ENCODE peak calls at places on chromosomes 16 and 17, in ten cellular contexts. One of them, this sample, is unnamed.

GRCh38 chr17:51000835-51001638 is 119.6 kb downstream of the SPAG9 start:
- DNase-seq in HCT116: peak
- DNase-seq in HEK293T: peak
- DNase-seq in neural progenitor cell: peak
- DNase-seq in amniotic epithelial cell: peak
- DNase-seq in heart right ventricle: no peak
- DNase-seq in AG04450: peak
- DNase-seq in NCI-H1694 treated with DMSO at 0.1 percent for 48 hours: peak
- DNase-seq in thyroid gland: no peak
- DNase-seq in coronary artery: no peak
- DNase-seq in this sample: peak

GRCh38 chr16:50093607-50094570 is 28.1 kb downstream of the HEATR3 start:
- DNase-seq in HCT116: no peak
- DNase-seq in HEK293T: no peak
- DNase-seq in NCI-H1694 treated with DMSO at 0.1 percent for 48 hours: no peak
- DNase-seq in amniotic epithelial cell: no peak
- DNase-seq in neural progenitor cell: no peak
- DNase-seq in AG04450: no peak
- DNase-seq in heart right ventricle: peak
- DNase-seq in coronary artery: no peak
- DNase-seq in thyroid gland: peak
- DNase-seq in this sample: no peak

GRCh38 chr17:57868007-57868774 is 18.3 kb upstream of the MRPS23 start:
- DNase-seq in AG04450: peak
- DNase-seq in coronary artery: peak
- DNase-seq in HEK293T: peak
- DNase-seq in amniotic epithelial cell: peak
- DNase-seq in neural progenitor cell: peak
- DNase-seq in heart right ventricle: peak
- DNase-seq in NCI-H1694 treated with DMSO at 0.1 percent for 48 hours: peak
- DNase-seq in thyroid gland: no peak
- DNase-seq in HCT116: peak
- DNase-seq in this sample: peak

GRCh38 chr17:17346428-17347233 is 43.5 kb downstream of the NT5M start:
- DNase-seq in AG04450: no peak
- DNase-seq in neural progenitor cell: no peak
- DNase-seq in thyroid gland: no peak
- DNase-seq in HCT116: no peak
- DNase-seq in heart right ventricle: no peak
- DNase-seq in HEK293T: no peak
- DNase-seq in coronary artery: peak
- DNase-seq in amniotic epithelial cell: no peak
- DNase-seq in NCI-H1694 treated with DMSO at 0.1 percent for 48 hours: no peak
- DNase-seq in this sample: no peak

GRCh38 chr17:28279411-28279810 is 39.6 kb upstream of the TMEM97 start:
- DNase-seq in neural progenitor cell: no peak
- DNase-seq in AG04450: no peak
- DNase-seq in HCT116: no peak
- DNase-seq in amniotic epithelial cell: peak
- DNase-seq in thyroid gland: no peak
- DNase-seq in HEK293T: no peak
- DNase-seq in coronary artery: no peak
- DNase-seq in heart right ventricle: no peak
- DNase-seq in NCI-H1694 treated with DMSO at 0.1 percent for 48 hours: no peak
- DNase-seq in this sample: no peak

GRCh38 chr16:89890200-89890599 is 16.8 kb downstream of the TCF25 start:
- DNase-seq in coronary artery: no peak
- DNase-seq in HCT116: no peak
- DNase-seq in amniotic epithelial cell: no peak
- DNase-seq in thyroid gland: no peak
- DNase-seq in heart right ventricle: no peak
- DNase-seq in neural progenitor cell: no peak
- DNase-seq in NCI-H1694 treated with DMSO at 0.1 percent for 48 hours: no peak
- DNase-seq in HEK293T: no peak
- DNase-seq in AG04450: no peak
- DNase-seq in this sample: no peak

GRCh38 chr16:989354-989814 is 7.8 kb downstream of the SOX8 start:
- DNase-seq in AG04450: no peak
- DNase-seq in HEK293T: no peak
- DNase-seq in thyroid gland: no peak
- DNase-seq in heart right ventricle: no peak
- DNase-seq in coronary artery: no peak
- DNase-seq in NCI-H1694 treated with DMSO at 0.1 percent for 48 hours: no peak
- DNase-seq in HCT116: no peak
- DNase-seq in amniotic epithelial cell: no peak
- DNase-seq in neural progenitor cell: no peak
- DNase-seq in this sample: no peak

GRCh38 chr17:68314916-68315535 is 23.7 kb downstream of the ARSG start:
- DNase-seq in heart right ventricle: no peak
- DNase-seq in AG04450: no peak
- DNase-seq in amniotic epithelial cell: peak
- DNase-seq in HEK293T: no peak
- DNase-seq in coronary artery: no peak
- DNase-seq in thyroid gland: no peak
- DNase-seq in neural progenitor cell: no peak
- DNase-seq in NCI-H1694 treated with DMSO at 0.1 percent for 48 hours: no peak
- DNase-seq in HCT116: no peak
- DNase-seq in this sample: no peak

GRCh38 chr16:13995194-13995593 is 75.2 kb downstream of the ERCC4 start:
- DNase-seq in coronary artery: peak
- DNase-seq in AG04450: no peak
- DNase-seq in HEK293T: no peak
- DNase-seq in heart right ventricle: no peak
- DNase-seq in NCI-H1694 treated with DMSO at 0.1 percent for 48 hours: no peak
- DNase-seq in neural progenitor cell: no peak
- DNase-seq in thyroid gland: no peak
- DNase-seq in HCT116: no peak
- DNase-seq in amniotic epithelial cell: no peak
- DNase-seq in this sample: no peak

GRCh38 chr17:55845385-55845784 is 94.5 kb downstream of the PCTP start:
- DNase-seq in heart right ventricle: peak
- DNase-seq in HCT116: no peak
- DNase-seq in NCI-H1694 treated with DMSO at 0.1 percent for 48 hours: no peak
- DNase-seq in coronary artery: peak
- DNase-seq in AG04450: no peak
- DNase-seq in thyroid gland: peak
- DNase-seq in neural progenitor cell: peak
- DNase-seq in HEK293T: peak
- DNase-seq in amniotic epithelial cell: peak
- DNase-seq in this sample: no peak

GRCh38 chr17:29195465-29196081 is 15.4 kb upstream of the MYO18A start:
- DNase-seq in NCI-H1694 treated with DMSO at 0.1 percent for 48 hours: no peak
- DNase-seq in thyroid gland: no peak
- DNase-seq in amniotic epithelial cell: no peak
- DNase-seq in neural progenitor cell: no peak
- DNase-seq in coronary artery: no peak
- DNase-seq in HCT116: no peak
- DNase-seq in HEK293T: no peak
- DNase-seq in heart right ventricle: no peak
- DNase-seq in AG04450: no peak
- DNase-seq in this sample: no peak

GRCh38 chr17:42868338-42868737 is 17.3 kb downstream of the AOC3 start:
- DNase-seq in thyroid gland: no peak
- DNase-seq in neural progenitor cell: no peak
- DNase-seq in HCT116: no peak
- DNase-seq in coronary artery: no peak
- DNase-seq in AG04450: no peak
- DNase-seq in heart right ventricle: no peak
- DNase-seq in HEK293T: no peak
- DNase-seq in NCI-H1694 treated with DMSO at 0.1 percent for 48 hours: no peak
- DNase-seq in amniotic epithelial cell: no peak
- DNase-seq in this sample: no peak

GRCh38 chr16:2785101-2785991 is 2.0 kb downstream of the PRSS33 start:
- DNase-seq in neural progenitor cell: no peak
- DNase-seq in NCI-H1694 treated with DMSO at 0.1 percent for 48 hours: no peak
- DNase-seq in AG04450: no peak
- DNase-seq in coronary artery: peak
- DNase-seq in thyroid gland: no peak
- DNase-seq in amniotic epithelial cell: no peak
- DNase-seq in HEK293T: no peak
- DNase-seq in HCT116: no peak
- DNase-seq in heart right ventricle: no peak
- DNase-seq in this sample: no peak

GRCh38 chr17:81494984-81495383 is 17.6 kb downstream of the ACTG1 start:
- DNase-seq in amniotic epithelial cell: peak
- DNase-seq in HCT116: no peak
- DNase-seq in thyroid gland: peak
- DNase-seq in coronary artery: no peak
- DNase-seq in AG04450: no peak
- DNase-seq in heart right ventricle: peak
- DNase-seq in HEK293T: no peak
- DNase-seq in NCI-H1694 treated with DMSO at 0.1 percent for 48 hours: peak
- DNase-seq in neural progenitor cell: peak
- DNase-seq in this sample: no peak

GRCh38 chr16:12951392-12951791 is 50.0 kb downstream of the SHISA9 start:
- DNase-seq in NCI-H1694 treated with DMSO at 0.1 percent for 48 hours: no peak
- DNase-seq in HEK293T: no peak
- DNase-seq in amniotic epithelial cell: no peak
- DNase-seq in AG04450: no peak
- DNase-seq in thyroid gland: no peak
- DNase-seq in heart right ventricle: no peak
- DNase-seq in HCT116: no peak
- DNase-seq in neural progenitor cell: no peak
- DNase-seq in coronary artery: no peak
- DNase-seq in this sample: no peak

GRCh38 chr16:89150090-89150835 is 21.3 kb upstream of the CDH15 start:
- DNase-seq in amniotic epithelial cell: no peak
- DNase-seq in HCT116: no peak
- DNase-seq in neural progenitor cell: no peak
- DNase-seq in coronary artery: no peak
- DNase-seq in AG04450: no peak
- DNase-seq in heart right ventricle: no peak
- DNase-seq in HEK293T: no peak
- DNase-seq in thyroid gland: no peak
- DNase-seq in NCI-H1694 treated with DMSO at 0.1 percent for 48 hours: no peak
- DNase-seq in this sample: no peak

GRCh38 chr17:14833201-14833773 is 431.8 kb downstream of the PMP22 start:
- DNase-seq in amniotic epithelial cell: peak
- DNase-seq in NCI-H1694 treated with DMSO at 0.1 percent for 48 hours: no peak
- DNase-seq in thyroid gland: no peak
- DNase-seq in coronary artery: no peak
- DNase-seq in neural progenitor cell: no peak
- DNase-seq in AG04450: peak
- DNase-seq in HCT116: no peak
- DNase-seq in heart right ventricle: no peak
- DNase-seq in HEK293T: no peak
- DNase-seq in this sample: no peak

GRCh38 chr17:35735036-35735805 is 3.8 kb downstream of the RASL10B start:
- DNase-seq in NCI-H1694 treated with DMSO at 0.1 percent for 48 hours: no peak
- DNase-seq in thyroid gland: peak
- DNase-seq in HCT116: no peak
- DNase-seq in HEK293T: no peak
- DNase-seq in heart right ventricle: no peak
- DNase-seq in amniotic epithelial cell: no peak
- DNase-seq in AG04450: no peak
- DNase-seq in coronary artery: no peak
- DNase-seq in neural progenitor cell: no peak
- DNase-seq in this sample: no peak

GRCh38 chr17:48215583-48216139 is 108.1 kb downstream of the SNX11 start:
- DNase-seq in neural progenitor cell: peak
- DNase-seq in amniotic epithelial cell: peak
- DNase-seq in heart right ventricle: no peak
- DNase-seq in NCI-H1694 treated with DMSO at 0.1 percent for 48 hours: peak
- DNase-seq in AG04450: no peak
- DNase-seq in HCT116: peak
- DNase-seq in thyroid gland: no peak
- DNase-seq in coronary artery: no peak
- DNase-seq in HEK293T: peak
- DNase-seq in this sample: peak

GRCh38 chr17:7281953-7282751 is 634 bp downstream of the SLC2A4 start:
- DNase-seq in amniotic epithelial cell: no peak
- DNase-seq in heart right ventricle: peak
- DNase-seq in AG04450: no peak
- DNase-seq in HEK293T: no peak
- DNase-seq in neural progenitor cell: no peak
- DNase-seq in coronary artery: no peak
- DNase-seq in HCT116: no peak
- DNase-seq in NCI-H1694 treated with DMSO at 0.1 percent for 48 hours: no peak
- DNase-seq in thyroid gland: peak
- DNase-seq in this sample: no peak

GRCh38 chr16:57822861-57823260 is 20.6 kb upstream of the KIFC3 start:
- DNase-seq in heart right ventricle: no peak
- DNase-seq in HEK293T: no peak
- DNase-seq in thyroid gland: no peak
- DNase-seq in NCI-H1694 treated with DMSO at 0.1 percent for 48 hours: no peak
- DNase-seq in amniotic epithelial cell: no peak
- DNase-seq in HCT116: no peak
- DNase-seq in neural progenitor cell: no peak
- DNase-seq in coronary artery: no peak
- DNase-seq in AG04450: no peak
- DNase-seq in this sample: no peak

GRCh38 chr17:80791758-80792284 is 199.8 kb upstream of the CHMP6 start:
- DNase-seq in neural progenitor cell: no peak
- DNase-seq in HEK293T: no peak
- DNase-seq in amniotic epithelial cell: peak
- DNase-seq in heart right ventricle: no peak
- DNase-seq in NCI-H1694 treated with DMSO at 0.1 percent for 48 hours: no peak
- DNase-seq in coronary artery: peak
- DNase-seq in AG04450: peak
- DNase-seq in thyroid gland: peak
- DNase-seq in HCT116: peak
- DNase-seq in this sample: peak

GRCh38 chr16:75319513-75320401 is 68.3 kb upstream of the BCAR1 start:
- DNase-seq in coronary artery: no peak
- DNase-seq in HEK293T: no peak
- DNase-seq in thyroid gland: no peak
- DNase-seq in NCI-H1694 treated with DMSO at 0.1 percent for 48 hours: no peak
- DNase-seq in amniotic epithelial cell: peak
- DNase-seq in neural progenitor cell: no peak
- DNase-seq in AG04450: peak
- DNase-seq in HCT116: no peak
- DNase-seq in heart right ventricle: no peak
- DNase-seq in this sample: no peak